ENCODE peak calls at places on chromosomes 6 and 20, in six cellular contexts. S is H1, N is mesenchymal stem cell, Z is H9, R is mesendoderm, L is neuronal stem cell. T is an unnamed sample.

GRCh38 chr6:130009148-130009547 is 9.2 kb upstream of the L3MBTL3 start:
- DNase-seq in S (no peak), N (no peak), L (no peak), R (peak), Z (no peak), T (no peak)

GRCh38 chr20:8078528-8078914 is 53.5 kb upstream of the PLCB1 start:
- DNase-seq in S (no peak), L (no peak), R (no peak), N (peak), Z (no peak), T (no peak)

GRCh38 chr6:138483911-138484731 is 15.2 kb downstream of the NHSL1 start:
- DNase-seq in N (no peak), R (no peak), Z (no peak), S (no peak), L (no peak), T (no peak)

GRCh38 chr6:130381459-130382380 is 15.9 kb downstream of the TMEM200A start:
- DNase-seq in Z (no peak), S (no peak), R (no peak), L (no peak), N (no peak), T (no peak)

GRCh38 chr6:157211603-157212455 is 111.5 kb downstream of the TMEM242 start:
- DNase-seq in R (no peak), Z (no peak), N (no peak), S (peak), L (no peak), T (no peak)

GRCh38 chr20:21522479-21523397 is 8.9 kb upstream of the NKX2-2 start:
- DNase-seq in L (no peak), Z (peak), R (peak), N (no peak), S (peak), T (no peak)

GRCh38 chr20:25282034-25282781 is 34.3 kb downstream of the PYGB start:
- DNase-seq in R (no peak), L (no peak), Z (no peak), N (no peak), S (peak), T (no peak)

GRCh38 chr6:146892613-146893401 is 294.0 kb downstream of the ADGB start:
- DNase-seq in Z (no peak), N (peak), L (no peak), R (peak), S (no peak), T (peak)

GRCh38 chr20:57928181-57928967 is 218.6 kb upstream of the PMEPA1 start:
- DNase-seq in Z (no peak), S (no peak), L (no peak), N (no peak), R (peak), T (no peak)

GRCh38 chr6:27894839-27895762 is 17.1 kb downstream of the OR2B2 start:
- DNase-seq in R (peak), S (no peak), Z (peak), L (peak), N (peak), T (peak)

GRCh38 chr6:30727920-30728605 is 7.9 kb downstream of the TUBB start:
- DNase-seq in Z (no peak), S (no peak), R (peak), N (peak), L (no peak), T (peak)

GRCh38 chr6:36822506-36823269 is 16.6 kb downstream of the CPNE5 start:
- DNase-seq in N (no peak), R (no peak), Z (no peak), L (no peak), S (no peak), T (no peak)

GRCh38 chr6:114364295-114364694 is 21.5 kb upstream of the HS3ST5 start:
- DNase-seq in N (peak), L (no peak), R (peak), S (no peak), Z (peak), T (peak)

GRCh38 chr20:46931699-46932098 is 37.1 kb downstream of the EYA2 start:
- DNase-seq in Z (no peak), N (no peak), R (no peak), L (no peak), S (no peak), T (no peak)

GRCh38 chr6:157410088-157410487 is 29.1 kb downstream of the ZDHHC14 start:
- DNase-seq in L (no peak), S (no peak), R (no peak), Z (no peak), N (no peak), T (peak)

GRCh38 chr6:138289739-138290138 is 71.4 kb upstream of the PBOV1 start:
- DNase-seq in N (no peak), S (no peak), Z (peak), L (no peak), R (peak), T (no peak)

GRCh38 chr6:106894978-106895702 is 79.4 kb downstream of the CD24 start:
- DNase-seq in Z (no peak), R (no peak), N (no peak), S (no peak), L (no peak), T (peak)

GRCh38 chr6:106832766-106833510 is 141.6 kb downstream of the CD24 start:
- DNase-seq in Z (no peak), L (no peak), S (no peak), R (no peak), N (no peak), T (no peak)

GRCh38 chr6:25061289-25061945 is 125.7 kb upstream of the RIPOR2 start:
- DNase-seq in L (peak), Z (no peak), N (no peak), R (peak), S (no peak), T (peak)

GRCh38 chr20:44642203-44643153 is 9.0 kb downstream of the ADA start:
- DNase-seq in L (no peak), Z (peak), S (peak), N (peak), R (peak), T (peak)

GRCh38 chr6:41801380-41801779 is 13.9 kb downstream of the TOMM6 start:
- DNase-seq in L (no peak), Z (no peak), R (no peak), S (no peak), N (peak), T (peak)

GRCh38 chr20:58614984-58615760 is 35.9 kb upstream of the STX16 start:
- DNase-seq in S (no peak), Z (no peak), L (no peak), R (no peak), N (no peak), T (no peak)

GRCh38 chr6:127190552-127190951 is 72.1 kb downstream of the RSPO3 start:
- DNase-seq in S (no peak), L (no peak), Z (no peak), N (peak), R (peak), T (peak)

GRCh38 chr6:102051720-102052119 is 658.2 kb downstream of the GRIK2 start:
- DNase-seq in L (no peak), S (no peak), Z (no peak), R (no peak), N (no peak), T (no peak)

GRCh38 chr6:121695346-121695745 is 259.9 kb downstream of the GJA1 start:
- DNase-seq in N (no peak), S (no peak), Z (no peak), L (no peak), R (no peak), T (no peak)

GRCh38 chr6:111122458-111123286 is 35.4 kb downstream of the SLC16A10 start:
- DNase-seq in N (no peak), L (no peak), S (no peak), R (no peak), Z (no peak), T (no peak)

GRCh38 chr6:4018194-4019111 is 60.5 kb downstream of the FAM217A start:
- DNase-seq in S (peak), Z (peak), L (peak), N (peak), R (peak), T (peak)

GRCh38 chr6:4017847-4018193 is 61.1 kb downstream of the FAM217A start:
- DNase-seq in N (peak), R (peak), S (no peak), L (no peak), Z (no peak), T (peak)

GRCh38 chr6:4012826-4013225 is 66.1 kb downstream of the FAM217A start:
- DNase-seq in S (no peak), N (no peak), R (no peak), L (no peak), Z (no peak), T (no peak)

GRCh38 chr6:4020822-4021132 is 58.2 kb downstream of the FAM217A start:
- DNase-seq in R (no peak), Z (no peak), L (no peak), S (no peak), N (no peak), T (no peak)

DNA sequence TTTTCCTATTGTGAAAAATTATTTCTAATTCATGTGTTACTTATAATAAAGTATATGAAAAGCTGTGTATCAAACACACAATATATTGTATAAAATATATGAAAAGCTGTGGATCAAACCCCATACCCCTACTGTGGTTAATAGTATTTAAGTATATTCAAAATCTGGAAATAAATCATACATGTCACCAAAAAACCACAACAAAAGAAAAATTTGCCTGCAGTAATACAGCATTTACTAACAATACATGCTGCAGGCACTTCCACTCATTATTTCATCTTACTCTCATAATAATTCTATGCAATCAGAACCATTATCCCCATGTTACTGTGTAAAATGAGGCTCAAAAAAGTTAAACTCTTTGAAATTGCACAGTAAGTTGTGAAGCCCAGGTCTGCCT is 61.9 kb downstream of the FAM217A start:
- DNase-seq in S (no peak), R (no peak), Z (no peak), N (no peak), L (no peak), T (no peak)
- H3K9ac ChIP-seq in S (no peak), R (peak), Z (peak), N (peak), L (no peak), T (peak)

DNA sequence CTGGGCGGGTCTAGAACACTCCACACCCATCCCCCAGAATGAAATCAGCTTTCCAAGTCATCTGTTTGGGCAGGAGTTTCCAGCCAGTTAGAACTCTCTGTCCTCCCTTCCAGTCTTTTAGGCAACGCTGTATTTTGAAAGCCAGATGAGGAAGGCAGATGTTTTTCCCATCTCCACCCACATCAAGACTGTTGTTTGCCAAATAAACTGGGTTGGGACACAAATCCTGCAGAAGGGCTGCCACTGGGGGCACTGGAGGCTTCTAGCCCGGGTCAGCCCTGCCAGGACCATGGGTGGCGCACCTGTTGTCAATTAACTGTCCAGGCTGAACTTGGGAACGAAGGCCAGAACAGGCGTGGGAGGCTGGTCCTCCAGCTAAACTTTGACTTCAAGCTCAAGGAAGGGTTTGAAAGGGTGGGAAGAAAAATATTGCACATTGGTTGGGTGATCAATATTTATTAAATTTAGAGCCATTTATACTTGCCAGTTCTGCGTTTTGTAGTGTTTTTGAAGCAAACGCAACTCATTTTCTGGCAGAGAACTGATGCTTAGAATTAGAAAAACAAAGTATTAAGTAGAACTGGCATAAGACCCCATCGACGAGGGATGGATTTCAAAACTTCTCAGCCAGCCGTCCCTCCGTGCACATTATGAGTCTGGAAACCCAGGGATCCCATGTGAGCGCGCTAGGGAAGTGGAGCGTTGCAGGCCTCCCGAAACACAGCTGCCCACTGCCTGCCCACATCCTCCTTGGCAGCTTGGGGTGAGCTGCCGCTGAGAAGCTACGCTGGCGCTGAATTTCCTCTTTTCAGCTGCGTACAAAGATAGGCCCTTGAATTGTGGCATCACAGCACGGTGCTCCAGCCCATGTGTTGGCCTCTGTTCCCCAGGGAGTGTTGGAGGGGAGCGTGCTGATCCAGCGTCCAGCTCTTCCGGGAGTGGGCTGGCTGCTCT is 297.4 kb downstream of the QKI start:
- DNase-seq in S (no peak), N (no peak), Z (peak), R (peak), L (no peak), T (no peak)
- H2BK15ac ChIP-seq in S (no peak), N (no peak), Z (no peak), R (no peak), L (no peak), T (no peak)

GRCh38 chr6:136523196-136523595 is 27.0 kb downstream of the MAP7 start:
- DNase-seq in L (no peak), Z (no peak), R (no peak), N (no peak), S (no peak), T (no peak)
- H3K4ac ChIP-seq in L (no peak), Z (no peak), R (no peak), N (no peak), S (no peak), T (no peak)

GRCh38 chr6:126040826-126041225 is 54.5 kb downstream of the TRMT11 start:
- DNase-seq in L (no peak), S (no peak), N (peak), R (no peak), Z (no peak), T (peak)

GRCh38 chr6:126041516-126042447 is 55.4 kb downstream of the TRMT11 start:
- DNase-seq in R (no peak), N (peak), L (no peak), S (no peak), Z (no peak), T (peak)

GRCh38 chr6:126039284-126039683 is 52.9 kb downstream of the TRMT11 start:
- DNase-seq in Z (no peak), N (peak), L (no peak), S (no peak), R (peak), T (peak)

GRCh38 chr6:126038234-126038633 is 51.9 kb downstream of the TRMT11 start:
- DNase-seq in Z (no peak), N (no peak), L (no peak), R (no peak), S (no peak), T (no peak)

GRCh38 chr6:126040394-126040793 is 54.1 kb downstream of the TRMT11 start:
- DNase-seq in L (no peak), Z (no peak), N (no peak), R (no peak), S (no peak), T (no peak)
- H3K9ac ChIP-seq in L (no peak), Z (no peak), N (peak), R (no peak), S (no peak), T (no peak)

DNA sequence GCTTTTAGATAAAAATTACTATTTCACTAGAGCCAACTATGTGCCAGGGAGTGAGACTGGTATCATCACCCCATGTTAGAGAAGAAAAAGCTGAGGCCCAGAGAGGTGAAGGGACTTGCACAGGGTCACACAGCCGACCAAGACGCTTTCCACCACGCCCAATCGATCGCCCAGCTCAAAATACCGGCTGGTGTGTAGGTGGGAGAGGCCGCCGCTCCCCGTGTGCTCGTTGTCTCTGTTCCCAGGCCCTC is 253 bp upstream of the SNPH start:
- DNase-seq in S (no peak), L (no peak), R (no peak), Z (no peak), N (no peak), T (no peak)
- H2BK15ac ChIP-seq in S (no peak), L (no peak), R (no peak), Z (no peak), N (peak), T (peak)

DNA sequence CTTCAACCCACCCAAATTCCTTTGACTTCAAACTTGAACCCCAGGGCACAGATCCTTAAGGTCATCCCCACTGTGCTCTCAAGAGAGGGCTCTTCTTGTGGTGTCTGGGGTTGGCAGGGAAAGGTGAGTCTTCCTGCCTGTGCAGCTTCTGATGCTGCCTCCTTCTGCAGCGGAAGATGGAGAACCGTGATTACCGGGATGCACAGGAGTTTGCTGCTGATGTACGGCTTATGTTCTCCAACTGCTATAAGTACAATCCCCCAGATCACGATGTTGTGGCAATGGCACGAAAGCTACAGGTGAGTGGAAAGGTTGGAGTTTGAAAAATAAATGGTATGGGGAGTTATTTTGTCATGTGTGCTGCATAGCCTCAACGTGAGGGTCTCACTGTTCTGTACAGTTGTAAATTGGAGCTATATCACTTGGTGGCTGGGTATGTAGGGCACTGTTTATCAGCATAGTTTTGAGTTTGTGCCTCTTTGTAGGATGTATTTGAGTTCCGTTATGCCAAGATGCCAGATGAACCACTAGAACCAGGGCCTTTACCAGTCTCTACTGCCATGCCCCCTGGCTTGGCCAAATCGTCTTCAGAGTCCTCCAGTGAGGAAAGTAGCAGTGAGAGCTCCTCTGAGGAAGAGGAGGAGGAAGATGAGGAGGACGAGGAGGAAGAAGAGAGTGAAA is 9.0 kb downstream of the BRD2 start:
- DNase-seq in Z (no peak), N (no peak), R (no peak), L (no peak), S (no peak), T (no peak)
- H3K4ac ChIP-seq in Z (no peak), N (no peak), R (no peak), L (no peak), S (no peak), T (no peak)

DNA sequence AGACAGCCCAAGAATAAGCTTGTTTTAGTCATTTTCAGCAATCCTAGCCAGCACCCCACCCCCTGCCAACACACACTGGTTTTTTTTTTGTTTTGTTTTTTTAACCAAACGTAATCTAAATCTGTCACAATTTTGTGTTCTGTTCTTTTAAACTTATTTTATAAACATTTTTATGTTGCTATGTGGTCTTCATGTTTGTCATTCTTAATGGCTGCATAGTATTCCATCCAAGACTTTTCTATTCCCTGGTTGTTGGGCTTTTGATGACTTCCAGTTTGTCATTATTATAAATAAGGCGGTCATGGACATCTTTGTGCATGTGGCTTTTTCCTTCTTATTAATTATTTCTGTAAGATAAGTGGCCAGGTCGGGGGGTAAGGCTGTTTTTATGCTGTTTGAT is 125.6 kb downstream of the VEGFA start:
- DNase-seq in L (no peak), S (no peak), R (no peak), N (no peak), Z (no peak), T (no peak)
- H3K9ac ChIP-seq in L (no peak), S (no peak), R (no peak), N (no peak), Z (no peak), T (no peak)

DNA sequence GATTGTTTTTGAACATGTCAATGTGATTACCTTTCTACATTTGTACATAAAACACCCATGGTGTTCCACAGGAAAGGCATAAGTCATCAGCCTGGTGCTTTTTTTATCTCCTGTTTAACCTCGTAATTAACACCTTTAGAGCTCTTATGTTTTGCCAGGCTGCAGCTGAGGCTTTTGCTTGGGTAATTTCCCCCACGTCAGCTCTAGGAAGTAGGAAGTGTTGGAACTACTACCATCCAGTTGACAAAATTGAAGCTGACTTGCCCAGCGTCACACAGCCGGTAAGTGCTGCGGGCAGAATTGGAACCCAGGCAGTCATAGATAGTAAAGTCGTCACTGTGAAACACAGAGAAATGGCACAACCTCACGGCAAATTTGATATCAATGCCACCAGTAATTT is 86.6 kb upstream of the BMP2 start:
- DNase-seq in L (no peak), R (no peak), Z (no peak), S (no peak), N (no peak), T (no peak)
- H2BK15ac ChIP-seq in L (no peak), R (no peak), Z (no peak), S (no peak), N (no peak), T (no peak)

DNA sequence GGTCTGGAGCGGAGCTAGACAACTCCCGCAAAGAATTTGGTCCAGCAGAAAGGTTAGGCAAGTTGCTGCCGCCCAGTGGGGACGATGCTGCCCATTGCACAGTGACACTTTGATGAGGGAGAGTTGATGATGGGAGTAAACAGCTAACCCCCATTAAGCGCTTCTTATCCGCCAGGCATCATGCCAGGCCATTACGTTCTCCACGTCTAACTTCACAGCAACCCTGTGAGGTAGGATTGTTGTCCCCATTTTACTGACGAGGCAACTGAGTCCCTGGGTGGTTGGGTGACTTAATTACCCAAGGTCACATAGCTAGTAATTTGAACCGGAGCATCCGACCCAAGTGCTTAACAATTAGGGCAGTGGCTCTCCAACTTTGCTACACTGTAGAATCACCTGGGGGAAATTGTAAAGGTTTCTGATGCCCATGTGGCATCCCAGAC is 731 bp downstream of the RALGAPB start:
- DNase-seq in L (no peak), N (peak), S (no peak), R (peak), Z (no peak), T (no peak)
- H3K4ac ChIP-seq in L (no peak), N (peak), S (no peak), R (no peak), Z (no peak), T (peak)

T was measured in IMR-90.